ENCODE peak calls at places on chromosomes 13 and 19, in eight cellular contexts. O is endodermal cell; X is upper lobe of right lung; Y is uterus; N is neuronal stem cell; S is DND-41; J is CD4-positive, alpha-beta memory T cell; L is testis. M is an unnamed sample.

GRCh38 chr19:17415107-17415506 is 4.7 kb upstream of the MVB12A start:
- DNase-seq in O (peak; percentile 83), X (no peak), Y (peak; percentile 84), N (no peak), S (no peak), J (no peak), L (no peak), M (no peak)

GRCh38 chr19:30678168-30678567 is 306.0 kb downstream of the ZNF536 start:
- DNase-seq in O (no peak), X (no peak), Y (no peak), N (no peak), S (no peak), J (no peak), L (no peak), M (no peak)

GRCh38 chr19:52138614-52139290 is 986 bp downstream of the ZNF616 start:
- DNase-seq in O (peak; percentile 85), X (no peak), Y (peak; percentile 20), N (no peak), S (peak; percentile 75), J (no peak), L (peak; percentile 72), M (peak; percentile 74)

GRCh38 chr13:24038405-24038804 is 122.1 kb upstream of the SPATA13 start:
- DNase-seq in O (no peak), X (no peak), Y (no peak), N (no peak), S (no peak), J (no peak), L (no peak), M (peak; percentile 57)

GRCh38 chr13:99905224-99905623 is 66.3 kb downstream of the ZIC5 start:
- DNase-seq in O (no peak), X (no peak), Y (no peak), N (no peak), S (no peak), J (no peak), L (no peak), M (no peak)

GRCh38 chr13:24407844-24408243 is 98.5 kb downstream of the C1QTNF9 start:
- DNase-seq in O (no peak), X (no peak), Y (no peak), N (no peak), S (no peak), J (no peak), L (no peak), M (no peak)

GRCh38 chr19:49613374-49613773 is 22.4 kb downstream of the PRR12 start:
- DNase-seq in O (no peak), X (no peak), Y (no peak), N (no peak), S (no peak), J (no peak), L (no peak), M (no peak)

GRCh38 chr19:48900477-48901452 is 653 bp downstream of the NUCB1 start:
- DNase-seq in O (peak; percentile 66), X (no peak), Y (no peak), N (no peak), S (peak; percentile 45), J (peak; percentile 50), L (no peak), M (no peak)

GRCh38 chr19:20661150-20661819 is at the start of gene ZNF626:
- DNase-seq in O (peak; percentile 98), X (peak; percentile 93), Y (peak; percentile 98), N (peak; percentile 98), S (no peak), J (peak; percentile 92), L (peak; percentile 99), M (peak; percentile 95)

DNA sequence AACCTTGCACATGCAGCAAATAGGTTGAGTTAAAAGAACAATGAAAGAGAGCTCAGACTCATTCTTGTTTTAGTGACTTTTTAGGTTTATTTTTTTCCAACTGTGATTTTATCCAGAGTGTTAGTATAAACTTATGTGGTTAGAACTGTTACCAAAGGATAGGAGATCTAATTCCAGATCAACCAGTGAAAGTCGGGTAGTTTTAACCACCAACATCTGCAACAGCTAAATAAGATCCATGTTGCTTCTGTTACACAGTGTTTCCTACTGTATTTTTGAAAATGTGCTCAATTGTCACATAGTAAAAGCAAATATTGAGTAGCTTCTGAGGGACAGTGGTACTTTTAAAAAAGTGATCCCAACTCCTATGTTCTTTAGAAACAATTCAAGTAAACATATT is 53.9 kb upstream of the ARGLU1 start:
- DNase-seq in O (no peak), X (no peak), Y (no peak), N (no peak), S (no peak), J (no peak), L (no peak), M (no peak)
- H3K4me3 ChIP-seq in O (no peak overlapping the region), X (no peak overlapping the region), Y (no peak overlapping the region), N (no peak overlapping the region), S (no peak overlapping the region), J (no peak overlapping the region), L (no peak overlapping the region), M (no peak overlapping the region)

DNA sequence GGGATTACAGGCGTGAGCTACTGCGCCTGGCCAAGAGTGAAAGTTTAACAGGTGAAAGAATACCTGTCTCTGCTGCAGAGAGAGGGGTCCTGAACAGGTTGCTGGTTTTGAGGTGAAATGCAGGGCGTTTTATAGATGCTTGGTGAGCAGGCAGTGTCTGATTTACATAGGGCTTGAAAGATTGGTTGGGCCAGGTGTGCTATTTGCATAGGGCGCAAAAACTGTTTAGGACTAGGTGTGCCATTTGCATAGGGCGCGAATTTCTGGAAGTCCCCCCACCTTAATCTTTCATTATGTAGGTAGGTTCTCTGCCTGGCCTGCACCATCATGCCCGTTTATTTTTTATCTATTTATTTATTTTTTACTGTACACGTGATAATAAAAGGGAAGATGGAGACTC is 4.5 kb upstream of the NDUFB7 start:
- DNase-seq in O (no peak), X (no peak), Y (no peak), N (no peak), S (no peak), J (no peak), L (no peak), M (no peak)
- H3K4me1 ChIP-seq in O (no peaks in the 10 kb centered on the region), X (peaks cover 8% of the 10 kb centered on the region), Y (peaks cover under 1% of the 10 kb centered on the region), N (no peaks in the 10 kb centered on the region), S (peaks cover 8% of the 10 kb centered on the region), J (peaks cover 15% of the 10 kb centered on the region), L (no peaks in the 10 kb centered on the region), M (peaks cover 3% of the 10 kb centered on the region)

GRCh38 chr19:5104871-5105351 is 136.0 kb downstream of the KDM4B start:
- DNase-seq in O (no peak), X (no peak), Y (no peak), N (no peak), S (no peak), J (no peak), L (no peak), M (no peak)

GRCh38 chr19:5103812-5104410 is 135.0 kb downstream of the KDM4B start:
- DNase-seq in O (no peak), X (no peak), Y (no peak), N (no peak), S (no peak), J (no peak), L (no peak), M (no peak)

GRCh38 chr19:5103061-5103701 is 134.3 kb downstream of the KDM4B start:
- DNase-seq in O (no peak), X (no peak), Y (peak; percentile 30), N (no peak), S (no peak), J (no peak), L (peak; percentile 47), M (peak; percentile 49)

GRCh38 chr19:5101871-5102270 is 133.0 kb downstream of the KDM4B start:
- DNase-seq in O (no peak), X (no peak), Y (no peak), N (no peak), S (no peak), J (no peak), L (no peak), M (no peak)

DNA sequence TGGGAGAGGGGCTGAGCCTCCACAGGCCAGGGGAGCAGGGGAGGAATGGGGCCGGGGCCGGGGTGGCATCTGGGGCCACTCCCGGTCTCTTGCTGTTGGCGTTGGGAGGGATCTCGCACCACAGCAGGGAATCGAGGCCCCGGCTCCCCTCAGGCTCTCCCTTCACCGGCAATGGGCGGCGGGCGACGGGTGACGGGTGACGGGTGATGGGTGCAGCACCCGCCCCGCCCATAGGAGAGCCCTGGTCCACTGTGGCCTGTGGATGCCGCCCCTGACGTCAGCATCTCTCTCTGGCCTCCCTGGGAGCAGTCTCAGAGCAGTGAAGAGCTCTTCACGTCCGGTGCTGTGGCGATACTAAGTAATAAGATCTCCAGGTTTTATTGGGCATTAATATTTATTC is 133.6 kb downstream of the KDM4B start:
- DNase-seq in O (no peak), X (no peak), Y (no peak), N (no peak), S (no peak), J (no peak), L (no peak), M (no peak)
- H3K27ac ChIP-seq in O (no peak overlapping the region), X (no peak overlapping the region), Y (no peak overlapping the region), N (no peak overlapping the region), S (no peak overlapping the region), J (no peak overlapping the region), L (no peak overlapping the region), M (no peak overlapping the region)

GRCh38 chr19:2276429-2276989 is 5.5 kb downstream of the PEAK3 start:
- DNase-seq in O (no peak), X (no peak), Y (no peak), N (no peak), S (no peak), J (no peak), L (no peak), M (no peak)
- H3K4me3 ChIP-seq in O (no peak overlapping the region), X (no peak overlapping the region), Y (no peak overlapping the region), N (no peak overlapping the region), S (no peak overlapping the region), J (no peak overlapping the region), L (peak overlapping the region; percentile 17), M (no peak overlapping the region)

GRCh38 chr13:40986328-40986856 is 32.7 kb downstream of the ELF1 start:
- DNase-seq in O (no peak), X (no peak), Y (no peak), N (no peak), S (no peak), J (no peak), L (no peak), M (peak; percentile 69)
- H3K4me1 ChIP-seq in O (no peaks in the 10 kb centered on the region), X (peaks cover 46% of the 10 kb centered on the region), Y (no peaks in the 10 kb centered on the region), N (no peaks in the 10 kb centered on the region), S (peaks cover 95% of the 10 kb centered on the region), J (peaks cover 78% of the 10 kb centered on the region), L (peaks cover 45% of the 10 kb centered on the region), M (peaks cover 24% of the 10 kb centered on the region)

DNA sequence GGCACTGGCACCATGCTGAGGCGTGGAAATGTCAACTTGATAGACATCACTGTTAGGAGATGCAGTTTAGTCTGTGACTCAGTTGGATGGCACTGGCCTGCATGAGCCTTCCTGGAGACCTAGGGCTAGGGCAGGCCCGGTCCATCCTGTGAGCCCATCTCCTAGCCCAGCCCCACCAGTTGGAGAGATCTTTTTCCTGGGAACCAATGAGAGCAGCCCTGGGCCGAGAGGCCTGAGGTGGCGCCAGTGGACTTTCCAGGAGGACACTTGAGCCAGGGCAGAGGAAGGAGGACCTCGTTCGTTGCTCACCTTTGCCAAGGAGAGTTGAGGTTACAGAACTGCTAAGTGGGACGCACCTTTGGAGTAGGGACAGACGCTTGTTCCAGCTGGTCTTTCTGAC is 100.5 kb upstream of the TEX29 start:
- DNase-seq in O (peak; percentile 65), X (no peak), Y (no peak), N (no peak), S (no peak), J (no peak), L (no peak), M (no peak)
- H3K27ac ChIP-seq in O (no peak overlapping the region), X (peak overlapping the region; percentile 8), Y (peak overlapping the region; percentile 18), N (no peak overlapping the region), S (no peak overlapping the region), J (no peak overlapping the region), L (no peak overlapping the region), M (no peak overlapping the region)